ENCODE peak calls at places on chromosomes 1 and 21, in ten cellular contexts. One of them, this sample, is unnamed.

GRCh38 chr1:7847599-7847998 is 5.3 kb downstream of the UTS2 start:
- DNase-seq in GM23248: peak; percentile 72
- DNase-seq in ureter: no peak
- DNase-seq in Calu3: no peak
- DNase-seq in nephron progenitor cell: no peak
- DNase-seq in EH: peak; percentile 72
- DNase-seq in A172: peak; percentile 35
- DNase-seq in bronchial epithelial cell: peak; percentile 8
- DNase-seq in GM12865: no peak
- DNase-seq in AML-193: no peak
- DNase-seq in this sample: no peak

GRCh38 chr1:212203611-212204010 is 81.6 kb upstream of the PPP2R5A start:
- DNase-seq in GM23248: no peak
- DNase-seq in ureter: no peak
- DNase-seq in Calu3: no peak
- DNase-seq in nephron progenitor cell: no peak
- DNase-seq in EH: no peak
- DNase-seq in A172: no peak
- DNase-seq in bronchial epithelial cell: no peak
- DNase-seq in GM12865: no peak
- DNase-seq in AML-193: no peak
- DNase-seq in this sample: no peak

GRCh38 chr1:153626929-153627796 is at the start of gene S100A13:
- DNase-seq in GM23248: peak; percentile 94
- DNase-seq in ureter: peak; percentile 81
- DNase-seq in Calu3: peak; percentile 93
- DNase-seq in nephron progenitor cell: peak; percentile 89
- DNase-seq in EH: peak; percentile 97
- DNase-seq in A172: peak; percentile 97
- DNase-seq in bronchial epithelial cell: peak; percentile 84
- DNase-seq in GM12865: no peak
- DNase-seq in AML-193: no peak
- DNase-seq in this sample: peak; percentile 100

GRCh38 chr1:189939967-189940366 is 537.7 kb downstream of the BRINP3 start:
- DNase-seq in GM23248: no peak
- DNase-seq in ureter: no peak
- DNase-seq in Calu3: no peak
- DNase-seq in nephron progenitor cell: no peak
- DNase-seq in EH: no peak
- DNase-seq in A172: peak; percentile 10
- DNase-seq in bronchial epithelial cell: peak; percentile 2
- DNase-seq in GM12865: no peak
- DNase-seq in AML-193: no peak
- DNase-seq in this sample: no peak

GRCh38 chr1:211633523-211633843 is 41.9 kb downstream of the NEK2 start:
- DNase-seq in GM23248: no peak
- DNase-seq in ureter: no peak
- DNase-seq in Calu3: no peak
- DNase-seq in nephron progenitor cell: no peak
- DNase-seq in EH: no peak
- DNase-seq in A172: no peak
- DNase-seq in bronchial epithelial cell: no peak
- DNase-seq in GM12865: no peak
- DNase-seq in AML-193: no peak
- DNase-seq in this sample: no peak

GRCh38 chr1:12166834-12167492 is at the start of gene TNFRSF1B:
- DNase-seq in GM23248: peak; percentile 65
- DNase-seq in ureter: no peak
- DNase-seq in Calu3: peak; percentile 58
- DNase-seq in nephron progenitor cell: peak; percentile 77
- DNase-seq in EH: peak; percentile 47
- DNase-seq in A172: no peak
- DNase-seq in bronchial epithelial cell: no peak
- DNase-seq in GM12865: peak; percentile 84
- DNase-seq in AML-193: peak; percentile 30
- DNase-seq in this sample: peak; percentile 15

GRCh38 chr21:20739421-20739820 is 258.8 kb upstream of the NCAM2 start:
- DNase-seq in GM23248: no peak
- DNase-seq in ureter: no peak
- DNase-seq in Calu3: no peak
- DNase-seq in nephron progenitor cell: no peak
- DNase-seq in EH: no peak
- DNase-seq in A172: peak; percentile 1
- DNase-seq in bronchial epithelial cell: no peak
- DNase-seq in GM12865: peak; percentile 1
- DNase-seq in AML-193: peak; percentile 17
- DNase-seq in this sample: peak; percentile 19

GRCh38 chr21:44713846-44714245 is 2.5 kb upstream of the TSPEAR start:
- DNase-seq in GM23248: no peak
- DNase-seq in ureter: peak; percentile 32
- DNase-seq in Calu3: no peak
- DNase-seq in nephron progenitor cell: no peak
- DNase-seq in EH: no peak
- DNase-seq in A172: no peak
- DNase-seq in bronchial epithelial cell: no peak
- DNase-seq in GM12865: no peak
- DNase-seq in AML-193: no peak
- DNase-seq in this sample: peak; percentile 4

This sample was measured in WERI-Rb-1.